ENCODE peak calls at places on chromosome 22, in nine cellular contexts. F, S, T, D, G, B, W, V and K are unnamed samples.

GRCh38 chr22:21947040-21948014 is 5.3 kb downstream of the PPM1F start:
- DNase-seq in F (no peak), W (peak; percentile 41), G (peak; percentile 58), B (peak; percentile 38), S (no peak), V (peak; percentile 71), T (no peak), D (no peak), K (peak; percentile 74)

GRCh38 chr22:33049125-33049729 is 9.0 kb downstream of the SYN3 start:
- DNase-seq in G (peak; percentile 50), V (peak; percentile 87), T (peak; percentile 77), F (peak; percentile 57), B (no peak), W (peak; percentile 50), S (peak; percentile 65), D (no peak), K (peak; percentile 72)

GRCh38 chr22:25025586-25025985 is 73.1 kb downstream of the KIAA1671 start:
- DNase-seq in S (no peak), V (no peak), T (no peak), G (no peak), D (peak; percentile 27), W (no peak), B (no peak), F (no peak), K (no peak)

GRCh38 chr22:28909375-28909774 is 26.0 kb downstream of the ZNRF3 start:
- DNase-seq in W (no peak), G (no peak), F (no peak), S (no peak), B (no peak), D (no peak), V (no peak), T (no peak), K (peak; percentile 40)

GRCh38 chr22:35749808-35750207 is 32.1 kb downstream of the APOL5 start:
- DNase-seq in W (no peak), T (no peak), D (no peak), F (no peak), G (no peak), S (no peak), V (no peak), B (no peak), K (peak; percentile 55)

GRCh38 chr22:30270841-30271240 is 4.2 kb upstream of the OSM start:
- DNase-seq in F (no peak), D (peak; percentile 39), S (peak; percentile 56), W (no peak), G (no peak), V (no peak), T (no peak), B (no peak), K (peak; percentile 71)

GRCh38 chr22:36486619-36487384 is 5.4 kb upstream of the TXN2 start:
- DNase-seq in V (peak; percentile 76), W (no peak), S (peak; percentile 64), D (no peak), T (peak; percentile 64), G (peak; percentile 51), F (no peak), B (peak; percentile 26), K (peak; percentile 70)

GRCh38 chr22:45576730-45577464 is 74.2 kb downstream of the FBLN1 start:
- DNase-seq in S (no peak), V (no peak), W (no peak), F (no peak), G (no peak), T (peak; percentile 43), B (no peak), D (no peak), K (no peak)

GRCh38 chr22:19336133-19337075 is 44.9 kb upstream of the CLTCL1 start:
- DNase-seq in G (no peak), T (no peak), F (no peak), S (peak; percentile 57), D (no peak), B (no peak), V (no peak), W (no peak), K (no peak)